ENCODE peak calls at places on chromosome X, in eight cellular contexts. S is cardiac fibroblast; O is ascending aorta; W is stimulated activated CD8-positive, alpha-beta memory T cell treated with anti-CD3 and anti-CD28 coated beads, Interleukin-7, amount 100 ng/mL, for 4 hours; C is NCI-H446 treated with DMSO at 0.1 percent for 48 hours; P is stomach; T is stimulated activated CD4-positive, alpha-beta T cell treated with anti-CD3 and anti-CD28 coated beads, Interleukin-1b, Interleukin-23, amount 100 ng/mL, for 24 hours; Y is C1 segment of cervical spinal cord. N is an unnamed sample.

GRCh38 chrX:40663880-40664630 is 16.7 kb upstream of the CXorf38 start:
- DNase-seq in O (no peak), C (no peak), W (no peak), S (peak), T (no peak), P (no peak), Y (no peak), N (no peak)

GRCh38 chrX:41923925-41924693 is 755 bp upstream of the CASK start:
- DNase-seq in W (no peak), C (no peak), P (peak), Y (no peak), O (no peak), S (peak), T (no peak), N (peak)

GRCh38 chrX:119218198-119218597 is 17.9 kb upstream of the PGRMC1 start:
- DNase-seq in S (peak), Y (no peak), P (no peak), O (no peak), C (no peak), W (no peak), T (no peak), N (no peak)

GRCh38 chrX:106323357-106323756 is 155.3 kb downstream of the PWWP3B start:
- DNase-seq in C (no peak), Y (no peak), P (no peak), W (no peak), S (no peak), O (no peak), T (no peak), N (no peak)

GRCh38 chrX:95629737-95630136 is 1054.9 kb upstream of the DIAPH2 start:
- DNase-seq in C (no peak), S (no peak), T (no peak), W (no peak), Y (no peak), O (no peak), P (no peak), N (no peak)

GRCh38 chrX:9832811-9833210 is 46.6 kb downstream of the SHROOM2 start:
- DNase-seq in P (no peak), Y (no peak), T (no peak), O (no peak), S (peak), C (no peak), W (no peak), N (no peak)

GRCh38 chrX:10884246-10884645 is 226.9 kb upstream of the HCCS start:
- DNase-seq in T (no peak), S (peak), P (no peak), W (no peak), Y (no peak), O (no peak), C (no peak), N (peak)

GRCh38 chrX:117972681-117973080 is 143.9 kb downstream of the KLHL13 start:
- DNase-seq in S (peak), C (no peak), P (no peak), T (no peak), Y (no peak), O (no peak), W (no peak), N (no peak)

GRCh38 chrX:49171752-49172279 is at the start of gene PLP2:
- DNase-seq in Y (no peak), S (peak), C (peak), P (peak), O (peak), W (peak), T (no peak), N (no peak)

GRCh38 chrX:119638725-119639471 is 32.7 kb upstream of the NKRF start:
- DNase-seq in W (no peak), T (no peak), O (no peak), S (peak), P (no peak), C (no peak), Y (no peak), N (no peak)

GRCh38 chrX:5752831-5753230 is 475.8 kb downstream of the NLGN4X start:
- DNase-seq in S (no peak), P (no peak), C (no peak), O (no peak), T (no peak), W (no peak), Y (no peak), N (no peak)

GRCh38 chrX:66912417-66912816 is 273.5 kb upstream of the EDA2R start:
- DNase-seq in C (no peak), S (no peak), Y (no peak), O (no peak), T (no peak), W (no peak), P (no peak), N (no peak)

GRCh38 chrX:1119275-1119674 is 93.2 kb downstream of the CRLF2 start:
- DNase-seq in S (no peak), C (no peak), P (no peak), O (no peak), Y (no peak), T (no peak), W (no peak), N (no peak)

GRCh38 chrX:103153661-103154060 is 60.7 kb upstream of the NXF3 start:
- DNase-seq in C (no peak), P (no peak), S (no peak), W (no peak), Y (no peak), T (no peak), O (no peak), N (no peak)

GRCh38 chrX:1914606-1915365 is 299.9 kb downstream of the ASMT start:
- DNase-seq in S (no peak), W (no peak), T (no peak), P (no peak), O (no peak), Y (no peak), C (no peak), N (no peak)

GRCh38 chrX:36683507-36683906 is 324.7 kb upstream of the FAM47C start:
- DNase-seq in W (no peak), C (no peak), Y (no peak), P (no peak), S (no peak), T (no peak), O (no peak), N (no peak)

GRCh38 chrX:153818571-153819397 is 11.6 kb downstream of the PDZD4 start:
- DNase-seq in Y (no peak), P (peak), S (no peak), C (no peak), T (no peak), O (no peak), W (no peak), N (no peak)

GRCh38 chrX:149499766-149500165 is 5.3 kb downstream of the IDS start:
- DNase-seq in Y (no peak), T (no peak), S (no peak), C (no peak), P (no peak), O (peak), W (no peak), N (no peak)

GRCh38 chrX:18992829-18993228 is 8.9 kb upstream of the PHKA2 start:
- DNase-seq in Y (no peak), C (no peak), W (no peak), O (no peak), T (no peak), P (peak), S (no peak), N (no peak)

GRCh38 chrX:12032082-12032481 is 106.2 kb upstream of the FRMPD4 start:
- DNase-seq in P (no peak), S (no peak), Y (no peak), C (no peak), W (no peak), T (no peak), O (no peak), N (no peak)

GRCh38 chrX:24146283-24146865 is 3.2 kb upstream of the ZFX start:
- DNase-seq in P (no peak), Y (no peak), O (no peak), S (peak), C (no peak), T (no peak), W (no peak), N (no peak)

GRCh38 chrX:7996414-7996813 is 69.2 kb upstream of the PNPLA4 start:
- DNase-seq in T (no peak), W (no peak), Y (no peak), S (peak), O (no peak), C (no peak), P (peak), N (no peak)

GRCh38 chrX:132638313-132638712 is 149.5 kb upstream of the MBNL3 start:
- DNase-seq in T (no peak), P (no peak), Y (no peak), S (no peak), C (no peak), W (no peak), O (no peak), N (no peak)

GRCh38 chrX:9676738-9677097 is 88.9 kb downstream of the GPR143 start:
- DNase-seq in C (no peak), Y (no peak), S (no peak), T (no peak), P (no peak), O (no peak), W (no peak), N (no peak)

GRCh38 chrX:154051210-154051810 is 31.6 kb upstream of the IRAK1 start:
- DNase-seq in C (no peak), T (peak), S (peak), P (peak), O (peak), Y (no peak), W (peak), N (no peak)

GRCh38 chrX:106707771-106708454 is 18.6 kb upstream of the RNF128 start:
- DNase-seq in Y (no peak), P (no peak), W (no peak), C (no peak), O (no peak), S (peak), T (no peak), N (peak)

GRCh38 chrX:30831082-30831481 is 58.0 kb downstream of the TAB3 start:
- DNase-seq in O (no peak), C (no peak), P (no peak), W (no peak), Y (no peak), S (no peak), T (no peak), N (no peak)

GRCh38 chrX:109374276-109374960 is 107.5 kb downstream of the GUCY2F start:
- DNase-seq in T (no peak), W (no peak), P (no peak), S (peak), Y (no peak), C (no peak), O (no peak), N (no peak)

GRCh38 chrX:33339219-33339618 is 127.9 kb upstream of the DMD start:
- DNase-seq in P (no peak), T (no peak), C (no peak), O (no peak), Y (no peak), S (peak), W (no peak), N (peak)

GRCh38 chrX:20718592-20718991 is 451.9 kb upstream of the RPS6KA3 start:
- DNase-seq in S (no peak), C (no peak), T (no peak), Y (no peak), P (no peak), O (no peak), W (no peak), N (no peak)